ENCODE peak calls at places on chromosomes 5 and 9, in six cellular contexts. One of them, this sample, is unnamed.

GRCh38 chr5:37086466-37087178 is 162.6 kb downstream of the CPLANE1 start:
- DNase-seq in HL-60: no peak
- DNase-seq in neuronal stem cell: no peak
- DNase-seq in tibial artery: no peak
- DNase-seq in mesenchymal stem cell: peak
- DNase-seq in lung: no peak
- DNase-seq in this sample: no peak

GRCh38 chr5:13660072-13660471 is 284.4 kb downstream of the DNAH5 start:
- DNase-seq in mesenchymal stem cell: peak
- DNase-seq in neuronal stem cell: no peak
- DNase-seq in HL-60: no peak
- DNase-seq in tibial artery: no peak
- DNase-seq in lung: no peak
- DNase-seq in this sample: no peak

GRCh38 chr5:133873454-133873853 is 95.0 kb downstream of the C5orf15 start:
- DNase-seq in lung: no peak
- DNase-seq in tibial artery: no peak
- DNase-seq in neuronal stem cell: no peak
- DNase-seq in HL-60: no peak
- DNase-seq in mesenchymal stem cell: no peak
- DNase-seq in this sample: no peak

GRCh38 chr9:114229236-114229635 is 73.9 kb downstream of the COL27A1 start:
- DNase-seq in tibial artery: no peak
- DNase-seq in lung: no peak
- DNase-seq in mesenchymal stem cell: no peak
- DNase-seq in neuronal stem cell: no peak
- DNase-seq in HL-60: no peak
- DNase-seq in this sample: no peak

GRCh38 chr9:5566054-5566618 is 55.8 kb downstream of the PDCD1LG2 start:
- DNase-seq in HL-60: no peak
- DNase-seq in neuronal stem cell: no peak
- DNase-seq in tibial artery: no peak
- DNase-seq in mesenchymal stem cell: no peak
- DNase-seq in lung: no peak
- DNase-seq in this sample: no peak

GRCh38 chr5:143341807-143342570 is 61.5 kb downstream of the NR3C1 start:
- DNase-seq in tibial artery: no peak
- DNase-seq in lung: no peak
- DNase-seq in neuronal stem cell: no peak
- DNase-seq in mesenchymal stem cell: peak
- DNase-seq in HL-60: peak
- DNase-seq in this sample: no peak

GRCh38 chr9:88706193-88707112 is 171.5 kb downstream of the NXNL2 start:
- DNase-seq in tibial artery: no peak
- DNase-seq in neuronal stem cell: no peak
- DNase-seq in HL-60: no peak
- DNase-seq in mesenchymal stem cell: peak
- DNase-seq in lung: peak
- DNase-seq in this sample: no peak

GRCh38 chr5:83628360-83628759 is 92.3 kb downstream of the HAPLN1 start:
- DNase-seq in mesenchymal stem cell: no peak
- DNase-seq in HL-60: no peak
- DNase-seq in neuronal stem cell: no peak
- DNase-seq in tibial artery: no peak
- DNase-seq in lung: no peak
- DNase-seq in this sample: no peak

GRCh38 chr9:78775889-78776288 is 479.0 kb downstream of the PSAT1 start:
- DNase-seq in HL-60: no peak
- DNase-seq in tibial artery: no peak
- DNase-seq in neuronal stem cell: no peak
- DNase-seq in lung: no peak
- DNase-seq in mesenchymal stem cell: no peak
- DNase-seq in this sample: no peak

GRCh38 chr9:117224676-117225075 is 190.2 kb downstream of the ASTN2 start:
- DNase-seq in tibial artery: no peak
- DNase-seq in HL-60: no peak
- DNase-seq in mesenchymal stem cell: no peak
- DNase-seq in lung: no peak
- DNase-seq in neuronal stem cell: no peak
- DNase-seq in this sample: no peak

GRCh38 chr5:175052351-175052750 is 328.0 kb downstream of the MSX2 start:
- DNase-seq in mesenchymal stem cell: no peak
- DNase-seq in neuronal stem cell: no peak
- DNase-seq in lung: no peak
- DNase-seq in HL-60: no peak
- DNase-seq in tibial artery: no peak
- DNase-seq in this sample: no peak

GRCh38 chr9:90641868-90642558 is 611 bp downstream of the DIRAS2 start:
- DNase-seq in mesenchymal stem cell: peak
- DNase-seq in tibial artery: no peak
- DNase-seq in neuronal stem cell: peak
- DNase-seq in HL-60: no peak
- DNase-seq in lung: no peak
- DNase-seq in this sample: no peak
- H3K4me3 ChIP-seq in mesenchymal stem cell: peak
- H3K4me3 ChIP-seq in tibial artery: no peak
- H3K4me3 ChIP-seq in neuronal stem cell: peak
- H3K4me3 ChIP-seq in HL-60: no peak
- H3K4me3 ChIP-seq in lung: no peak
- H3K4me3 ChIP-seq in this sample: no peak

DNA sequence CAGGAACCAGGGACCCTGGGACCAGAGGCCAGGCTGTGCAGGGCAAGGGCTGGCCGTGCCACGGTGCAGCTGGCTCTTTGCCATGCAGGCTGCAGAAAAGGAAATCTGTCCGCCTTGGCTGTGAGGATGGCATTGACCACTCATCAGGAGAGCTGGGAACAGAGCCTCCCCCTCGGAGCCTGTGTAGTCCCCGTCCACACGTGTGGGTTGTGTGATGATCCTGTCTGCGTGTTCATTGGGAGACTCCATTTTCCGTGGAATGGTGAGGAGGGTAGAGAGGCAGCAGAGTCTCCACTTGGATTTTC is 47.7 kb downstream of the EHMT1 start:
- DNase-seq in HL-60: no peak
- DNase-seq in neuronal stem cell: no peak
- DNase-seq in tibial artery: no peak
- DNase-seq in lung: no peak
- DNase-seq in mesenchymal stem cell: no peak
- DNase-seq in this sample: no peak
- H3K27ac ChIP-seq in HL-60: no peak
- H3K27ac ChIP-seq in neuronal stem cell: peak
- H3K27ac ChIP-seq in tibial artery: no peak
- H3K27ac ChIP-seq in lung: no peak
- H3K27ac ChIP-seq in mesenchymal stem cell: no peak
- H3K27ac ChIP-seq in this sample: no peak

DNA sequence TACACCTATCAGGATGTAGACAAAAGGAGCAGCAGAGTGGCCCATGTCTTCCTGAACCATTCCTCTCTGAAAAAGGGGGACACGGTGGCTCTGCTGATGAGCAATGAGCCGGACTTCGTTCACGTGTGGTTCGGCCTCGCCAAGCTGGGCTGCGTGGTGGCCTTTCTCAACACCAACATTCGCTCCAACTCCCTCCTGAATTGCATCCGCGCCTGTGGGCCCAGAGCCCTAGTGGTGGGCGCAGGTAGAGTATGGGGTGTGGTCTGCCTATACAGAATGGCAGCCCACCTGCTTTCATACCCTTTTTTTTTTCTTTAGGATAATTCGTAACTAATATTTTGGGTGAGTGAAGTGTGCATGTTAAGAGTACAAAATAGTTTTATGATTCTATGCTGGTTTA is 1.1 kb downstream of the SLC27A6 start:
- DNase-seq in HL-60: no peak
- DNase-seq in neuronal stem cell: no peak
- DNase-seq in tibial artery: no peak
- DNase-seq in lung: no peak
- DNase-seq in mesenchymal stem cell: no peak
- DNase-seq in this sample: no peak
- H3K4me3 ChIP-seq in HL-60: no peak
- H3K4me3 ChIP-seq in neuronal stem cell: no peak
- H3K4me3 ChIP-seq in tibial artery: no peak
- H3K4me3 ChIP-seq in lung: no peak
- H3K4me3 ChIP-seq in mesenchymal stem cell: no peak
- H3K4me3 ChIP-seq in this sample: no peak

GRCh38 chr5:163682226-163682625 is 176.8 kb downstream of the MAT2B start:
- DNase-seq in tibial artery: no peak
- DNase-seq in HL-60: no peak
- DNase-seq in mesenchymal stem cell: no peak
- DNase-seq in lung: no peak
- DNase-seq in neuronal stem cell: no peak
- DNase-seq in this sample: no peak

GRCh38 chr5:163687421-163687820 is 182.0 kb downstream of the MAT2B start:
- DNase-seq in tibial artery: no peak
- DNase-seq in lung: no peak
- DNase-seq in neuronal stem cell: no peak
- DNase-seq in mesenchymal stem cell: no peak
- DNase-seq in HL-60: no peak
- DNase-seq in this sample: no peak
- H3K27ac ChIP-seq in tibial artery: no peak
- H3K27ac ChIP-seq in lung: no peak
- H3K27ac ChIP-seq in neuronal stem cell: no peak
- H3K27ac ChIP-seq in mesenchymal stem cell: no peak
- H3K27ac ChIP-seq in HL-60: no peak
- H3K27ac ChIP-seq in this sample: no peak